ENCODE peak calls at places on chromosomes 2 and 18, in six cellular contexts. N is stimulated activated CD4-positive, alpha-beta T cell treated with anti-CD3 and anti-CD28 coated beads, Interleukin-15, amount 100 ng/mL, for 24 hours; S is stimulated activated CD8-positive, alpha-beta memory T cell treated with anti-CD3 and anti-CD28 coated beads, Interleukin-2, amount 100 ng/mL, for 1 hour; T is neuronal stem cell; Z is RWPE1; A is activated CD4-positive, CD25-positive, alpha-beta regulatory T cell treated with anti-CD3 and anti-CD28 coated beads, Interleukin-2, amount 50 U/mL, for 72 hours. G is an unnamed sample.

GRCh38 chr2:240627736-240628506 is 2.6 kb downstream of the GPR35 start:
- DNase-seq in N (no peak), S (no peak), T (no peak), Z (no peak), A (peak; percentile 26), G (no peak)

GRCh38 chr18:60892855-60893254 is 440.4 kb upstream of the CDH20 start:
- DNase-seq in N (no peak), S (no peak), T (no peak), Z (peak; percentile 18), A (no peak), G (no peak)

GRCh38 chr2:41498791-41499190 is 549.0 kb upstream of the PKDCC start:
- DNase-seq in N (no peak), S (no peak), T (no peak), Z (no peak), A (no peak), G (no peak)

GRCh38 chr2:60652822-60653315 is 99.4 kb upstream of the BCL11A start:
- DNase-seq in N (no peak), S (no peak), T (no peak), Z (no peak), A (no peak), G (no peak)

GRCh38 chr2:157460384-157460837 is 16.5 kb upstream of the CYTIP start:
- DNase-seq in N (no peak), S (no peak), T (peak; percentile 18), Z (no peak), A (no peak), G (no peak)

GRCh38 chr18:56217406-56217805 is 421.0 kb downstream of the TXNL1 start:
- DNase-seq in N (no peak), S (no peak), T (no peak), Z (no peak), A (no peak), G (no peak)

GRCh38 chr2:149104221-149104620 is 65.7 kb downstream of the LYPD6B start:
- DNase-seq in N (no peak), S (no peak), T (no peak), Z (no peak), A (no peak), G (no peak)

GRCh38 chr2:235462415-235462790 is 31.4 kb upstream of the AGAP1 start:
- DNase-seq in N (no peak), S (no peak), T (no peak), Z (no peak), A (no peak), G (no peak)